ENCODE peak calls at places on chromosomes 2 and 18, in four cellular contexts. Q is K562, U is HCT116, X is H1. F is an unnamed sample.

GRCh38 chr2:79861059-79861374 is 348.2 kb downstream of the CTNNA2 start:
- DNase-seq in Q (no peak), U (no peak), X (no peak), F (no peak)

GRCh38 chr2:109545828-109546713 is 67.7 kb downstream of the SEPTIN10 start:
- DNase-seq in Q (peak), U (peak), X (peak), F (peak)

GRCh38 chr18:46096651-46097300 is 1.3 kb downstream of the ATP5F1A start:
- DNase-seq in Q (no peak), U (no peak), X (no peak), F (no peak)

GRCh38 chr2:95552911-95553310 is 38.9 kb upstream of the TRIM43 start:
- DNase-seq in Q (peak), U (no peak), X (no peak), F (no peak)

GRCh38 chr2:213846856-213847255 is 562.6 kb downstream of the SPAG16 start:
- DNase-seq in Q (no peak), U (no peak), X (no peak), F (no peak)

GRCh38 chr2:27638709-27639108 is 9.9 kb downstream of the GPN1 start:
- DNase-seq in Q (no peak), U (no peak), X (no peak), F (no peak)

GRCh38 chr18:58252166-58252565 is 208.1 kb downstream of the NEDD4L start:
- DNase-seq in Q (no peak), U (no peak), X (no peak), F (no peak)

GRCh38 chr2:47339745-47340541 is 63.0 kb upstream of the MSH2 start:
- DNase-seq in Q (no peak), U (peak), X (no peak), F (no peak)

GRCh38 chr2:218362606-218363005 is 5.9 kb downstream of the CATIP start:
- DNase-seq in Q (no peak), U (no peak), X (no peak), F (no peak)

GRCh38 chr2:207625014-207625755 is at the start of gene METTL21A:
- DNase-seq in Q (peak), U (peak), X (peak), F (peak)

GRCh38 chr2:9288233-9288632 is 81.6 kb downstream of the ASAP2 start:
- DNase-seq in Q (no peak), U (no peak), X (no peak), F (no peak)

GRCh38 chr18:49862656-49863385 is 49.5 kb upstream of the ACAA2 start:
- DNase-seq in Q (no peak), U (no peak), X (no peak), F (no peak)

GRCh38 chr18:32552421-32553030 is 81.8 kb upstream of the GAREM1 start:
- DNase-seq in Q (peak), U (peak), X (peak), F (no peak)

GRCh38 chr2:42881732-42882131 is 89.3 kb upstream of the HAAO start:
- DNase-seq in Q (peak), U (no peak), X (no peak), F (no peak)

GRCh38 chr2:24926602-24927252 is 6.7 kb upstream of the ADCY3 start:
- DNase-seq in Q (no peak), U (no peak), X (peak), F (no peak)

GRCh38 chr2:41962912-41963652 is 84.7 kb upstream of the PKDCC start:
- DNase-seq in Q (no peak), U (no peak), X (no peak), F (no peak)

GRCh38 chr18:49247786-49248185 is 212.7 kb downstream of the DYM start:
- DNase-seq in Q (no peak), U (no peak), X (no peak), F (no peak)

GRCh38 chr2:168699834-168700417 is 102.5 kb upstream of the NOSTRIN start:
- DNase-seq in Q (no peak), U (no peak), X (no peak), F (no peak)

GRCh38 chr2:178068823-178069454 is 3.6 kb downstream of the PDE11A start:
- DNase-seq in Q (no peak), U (no peak), X (no peak), F (no peak)

GRCh38 chr18:7467708-7468466 is 99.2 kb upstream of the PTPRM start:
- DNase-seq in Q (peak), U (no peak), X (no peak), F (no peak)

GRCh38 chr2:199019898-199020507 is 437.7 kb downstream of the SATB2 start:
- DNase-seq in Q (no peak), U (peak), X (no peak), F (no peak)

GRCh38 chr2:45008296-45009129 is 739 bp downstream of the SIX2 start:
- DNase-seq in Q (no peak), U (no peak), X (peak), F (no peak)

GRCh38 chr2:192729369-192729768 is 534.6 kb upstream of the TMEFF2 start:
- DNase-seq in Q (no peak), U (no peak), X (no peak), F (no peak)

GRCh38 chr2:100381240-100381639 is 36.2 kb downstream of the CHST10 start:
- DNase-seq in Q (peak), U (peak), X (peak), F (peak)

GRCh38 chr2:112075490-112076260 is 20.6 kb downstream of the TMEM87B start:
- DNase-seq in Q (no peak), U (no peak), X (no peak), F (no peak)

GRCh38 chr2:112077814-112078213 is 22.7 kb downstream of the TMEM87B start:
- DNase-seq in Q (no peak), U (no peak), X (no peak), F (no peak)

GRCh38 chr2:112073875-112074274 is 18.8 kb downstream of the TMEM87B start:
- DNase-seq in Q (no peak), U (no peak), X (no peak), F (no peak)

DNA sequence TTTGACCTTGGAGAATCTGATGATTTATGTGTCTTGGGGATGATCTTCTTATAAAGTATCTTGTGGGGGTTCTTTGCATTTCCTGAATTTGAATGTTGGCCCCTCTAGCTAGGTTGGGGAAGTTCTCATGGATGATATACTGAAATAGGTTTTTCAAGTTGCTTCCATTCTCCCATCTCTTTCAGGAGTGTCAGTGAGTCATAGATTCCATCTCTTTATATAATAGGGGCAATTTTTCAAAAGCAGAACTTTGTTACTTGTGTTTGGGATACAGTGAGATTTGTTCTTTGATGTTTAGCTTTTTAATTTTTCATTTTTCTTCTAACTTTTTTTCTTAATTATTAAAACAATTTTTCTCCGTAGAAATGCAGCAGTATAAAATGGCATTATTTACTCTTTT is 19.4 kb downstream of the TMEM87B start:
- DNase-seq in Q (no peak), U (no peak), X (no peak), F (no peak)
- TF ChIP-seq RAD21 in Q (no peak), U (no peak), X (no peak), F (no peak)

GRCh38 chr18:75029456-75029855 is 179.5 kb downstream of the PTGR3 start:
- DNase-seq in Q (no peak), U (no peak), X (no peak), F (no peak)
- TF ChIP-seq EGR1 in Q (no peak), U (no peak), X (no peak), F (no peak)

DNA sequence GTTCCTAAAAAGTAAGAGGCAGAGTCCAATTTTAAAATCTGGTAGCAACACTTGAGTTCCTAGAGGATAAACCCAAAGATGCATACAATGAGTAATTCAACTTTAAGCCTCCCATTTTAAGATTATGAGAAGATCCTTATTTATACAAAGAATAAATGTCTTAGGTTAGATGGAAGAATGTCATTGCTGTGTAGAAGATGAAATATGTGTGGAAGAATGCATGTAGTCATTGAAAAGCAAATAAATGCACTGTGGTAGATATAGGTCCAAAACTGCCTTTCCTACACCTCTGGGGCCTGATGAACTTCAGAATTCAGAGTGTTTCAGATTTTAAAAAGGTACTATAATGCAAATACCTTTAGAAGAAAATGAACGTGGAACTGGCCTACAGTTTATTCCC is 58.7 kb upstream of the LRP1B start:
- DNase-seq in Q (no peak), U (no peak), X (no peak), F (no peak)
- TF ChIP-seq RAD21 in Q (no peak), U (no peak), X (no peak), F (no peak)

DNA sequence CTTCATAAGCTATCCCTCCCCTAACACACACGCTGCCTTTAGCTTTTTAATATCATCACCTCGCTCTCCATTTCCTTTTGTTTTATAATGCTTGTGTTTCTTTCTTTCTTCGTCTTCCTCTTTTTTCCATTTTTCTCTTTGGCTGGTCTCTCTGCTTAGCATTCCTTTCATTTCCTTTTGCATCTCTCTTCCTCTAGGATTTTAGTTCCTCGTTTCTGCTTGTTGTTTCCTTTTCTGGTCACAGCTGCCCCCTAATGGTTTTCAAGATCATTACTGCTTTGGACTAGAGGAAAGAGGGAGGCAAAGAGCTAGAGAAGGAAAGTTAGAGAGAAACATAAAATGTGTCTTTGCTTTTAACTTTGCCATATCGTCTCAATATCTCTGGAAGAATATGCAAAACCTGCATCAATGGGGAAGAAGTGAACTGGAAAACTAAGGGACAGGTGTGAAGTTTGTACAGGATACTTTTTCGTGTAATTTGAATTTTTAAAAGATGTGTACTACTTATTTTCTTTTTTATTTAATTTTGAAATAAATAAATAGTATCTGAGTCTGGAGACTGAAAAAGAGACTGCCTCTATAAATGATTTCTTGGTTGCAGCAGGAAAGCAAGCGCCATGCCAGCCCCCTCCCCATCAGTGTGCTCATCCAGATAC is 6.3 kb upstream of the NRP2 start:
- DNase-seq in Q (peak), U (peak), X (no peak), F (no peak)
- TF ChIP-seq EGR1 in Q (no peak), U (no peak), X (peak), F (no peak)

GRCh38 chr18:79615586-79615985 is 64.0 kb upstream of the CTDP1 start:
- DNase-seq in Q (no peak), U (no peak), X (no peak), F (no peak)

GRCh38 chr18:79615091-79615490 is 64.5 kb upstream of the CTDP1 start:
- DNase-seq in Q (no peak), U (no peak), X (peak), F (no peak)

GRCh38 chr18:79614211-79615028 is 65.2 kb upstream of the CTDP1 start:
- DNase-seq in Q (no peak), U (no peak), X (peak), F (no peak)

GRCh38 chr18:79617521-79618500 is 61.8 kb upstream of the CTDP1 start:
- DNase-seq in Q (no peak), U (no peak), X (peak), F (no peak)

DNA sequence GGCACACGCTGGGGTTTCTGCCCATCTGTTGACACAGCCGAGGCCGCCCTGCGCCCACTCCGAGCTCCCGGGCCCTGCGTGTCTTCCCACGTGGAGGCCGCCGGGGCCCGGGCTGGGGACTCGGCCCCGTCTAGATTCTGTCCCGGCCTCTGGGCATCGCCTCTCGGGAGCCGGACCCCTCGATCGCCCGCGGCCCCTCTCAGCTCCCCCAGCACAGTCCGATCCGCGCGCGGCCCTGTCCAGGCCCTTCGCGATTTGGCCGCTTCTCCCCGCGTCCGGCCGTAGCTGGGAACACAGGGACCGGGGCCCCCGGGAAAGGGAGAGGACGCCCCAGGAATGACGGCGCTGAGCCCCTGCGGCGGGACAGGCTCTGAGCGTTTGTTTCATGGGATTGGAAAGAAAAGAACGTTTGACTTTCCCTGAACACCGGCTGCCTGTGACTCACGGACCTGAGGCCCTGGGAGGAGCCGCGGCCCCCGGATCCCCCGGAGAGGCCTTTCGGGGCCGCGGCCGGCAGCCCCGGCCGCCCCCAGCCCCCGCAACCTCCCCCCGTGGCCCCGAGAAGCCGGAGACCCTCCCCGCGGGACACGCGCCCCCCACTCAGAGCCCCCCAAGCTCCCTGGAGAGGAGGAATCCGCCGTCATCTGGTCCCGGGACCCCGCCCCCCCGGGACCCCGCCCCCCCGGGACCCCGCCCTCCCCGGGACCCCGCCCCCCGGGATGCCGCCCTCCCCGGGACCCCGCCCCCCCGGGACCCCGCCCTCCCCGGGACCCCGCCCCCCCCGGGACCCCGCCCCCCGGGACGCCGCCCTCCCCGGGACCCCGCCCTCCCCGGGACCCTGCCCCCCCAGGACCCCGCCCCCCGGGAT is 62.7 kb upstream of the CTDP1 start:
- DNase-seq in Q (no peak), U (no peak), X (peak), F (no peak)
- TF ChIP-seq RAD21 in Q (no peak), U (no peak), X (no peak), F (no peak)

GRCh38 chr18:5963267-5963666 is 67.9 kb upstream of the TMEM200C start:
- DNase-seq in Q (no peak), U (no peak), X (no peak), F (no peak)
- TF ChIP-seq EGR1 in Q (no peak), U (no peak), X (no peak), F (no peak)

GRCh38 chr2:186181625-186182024 is 304.4 kb upstream of the ZC3H15 start:
- DNase-seq in Q (no peak), U (no peak), X (no peak), F (no peak)

GRCh38 chr2:186187854-186188253 is 298.2 kb upstream of the ZC3H15 start:
- DNase-seq in Q (no peak), U (no peak), X (no peak), F (no peak)

GRCh38 chr2:186183406-186183805 is 302.7 kb upstream of the ZC3H15 start:
- DNase-seq in Q (no peak), U (no peak), X (no peak), F (no peak)
- TF ChIP-seq RAD21 in Q (no peak), U (no peak), X (no peak), F (no peak)

DNA sequence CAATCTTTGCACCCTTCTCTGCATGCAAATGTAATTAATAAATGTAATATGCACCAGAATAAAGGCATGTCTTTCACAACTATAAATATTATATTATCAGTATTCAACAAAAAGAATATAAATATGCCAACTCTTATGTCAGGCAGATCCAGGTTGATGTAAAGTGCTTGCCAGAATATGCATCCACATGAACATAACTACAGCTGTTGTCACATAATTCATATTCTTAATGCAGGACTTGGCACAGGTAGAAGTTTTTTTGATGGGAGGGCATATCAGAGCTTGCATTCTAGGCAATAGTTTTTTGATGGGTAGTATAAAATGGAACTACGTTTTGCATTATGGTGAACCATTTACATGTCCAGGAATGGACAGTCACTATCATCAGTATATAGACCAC is 544.3 kb downstream of the ZNF804A start:
- DNase-seq in Q (no peak), U (no peak), X (no peak), F (no peak)
- TF ChIP-seq EGR1 in Q (no peak), U (no peak), X (no peak), F (no peak)